ENCODE peak calls at places on chromosomes 16 and 17, in seven cellular contexts. D is effector memory CD4-positive, alpha-beta T cell; I is K562; H is CD8-positive, alpha-beta T cell; Q is naive thymus-derived CD4-positive, alpha-beta T cell; G is A549; F is spleen. R is an unnamed sample.

GRCh38 chr16:47004652-47005051 is 31.2 kb upstream of the DNAJA2 start:
- DNase-seq in D (no peak), I (no peak), H (no peak), Q (no peak), G (no peak), F (no peak), R (no peak)

GRCh38 chr16:57530104-57530522 is 6.3 kb downstream of the CCDC102A start:
- DNase-seq in D (peak), I (no peak), H (peak), Q (peak), G (no peak), F (peak), R (no peak)

GRCh38 chr17:66964930-66965800 is 658 bp downstream of the CACNG4 start:
- DNase-seq in D (no peak), I (peak), H (no peak), Q (no peak), G (peak), F (no peak), R (no peak)

GRCh38 chr16:86490859-86491642 is 19.3 kb upstream of the FOXF1 start:
- DNase-seq in D (no peak), I (no peak), H (no peak), Q (no peak), G (no peak), F (no peak), R (no peak)

GRCh38 chr17:28139822-28140221 is 97.3 kb downstream of the NLK start:
- DNase-seq in D (no peak), I (no peak), H (no peak), Q (no peak), G (no peak), F (no peak), R (no peak)

GRCh38 chr16:50448522-50448921 is 79.7 kb upstream of the BRD7 start:
- DNase-seq in D (no peak), I (no peak), H (no peak), Q (no peak), G (no peak), F (no peak), R (no peak)

GRCh38 chr17:391850-392249 is 39.2 kb upstream of the RPH3AL start:
- DNase-seq in D (no peak), I (no peak), H (no peak), Q (no peak), G (no peak), F (no peak), R (no peak)

GRCh38 chr17:1989135-1989534 is 36.0 kb downstream of the RTN4RL1 start:
- DNase-seq in D (no peak), I (no peak), H (no peak), Q (no peak), G (peak), F (no peak), R (no peak)

GRCh38 chr16:74026373-74027281 is 270.0 kb upstream of the PSMD7 start:
- DNase-seq in D (no peak), I (no peak), H (no peak), Q (no peak), G (no peak), F (no peak), R (no peak)

GRCh38 chr17:49548506-49549310 is 27.0 kb upstream of the NXPH3 start:
- DNase-seq in D (no peak), I (peak), H (no peak), Q (no peak), G (peak), F (peak), R (peak)

GRCh38 chr16:87720411-87720810 is 45.4 kb downstream of the KLHDC4 start:
- DNase-seq in D (no peak), I (no peak), H (no peak), Q (no peak), G (no peak), F (no peak), R (no peak)

GRCh38 chr17:29653995-29654714 is 31.4 kb upstream of the CORO6 start:
- DNase-seq in D (no peak), I (peak), H (no peak), Q (no peak), G (no peak), F (no peak), R (no peak)

GRCh38 chr17:31596382-31597323 is 205.2 kb downstream of the RAB11FIP4 start:
- DNase-seq in D (no peak), I (no peak), H (no peak), Q (no peak), G (peak), F (peak), R (peak)

GRCh38 chr17:57138030-57138911 is 53.2 kb downstream of the AKAP1 start:
- DNase-seq in D (no peak), I (no peak), H (no peak), Q (no peak), G (no peak), F (no peak), R (no peak)

GRCh38 chr17:50114849-50115357 is 15.1 kb downstream of the SAMD14 start:
- DNase-seq in D (no peak), I (peak), H (peak), Q (peak), G (peak), F (no peak), R (no peak)

GRCh38 chr16:75074920-75075687 is 41.5 kb downstream of the LDHD start:
- DNase-seq in D (peak), I (peak), H (peak), Q (peak), G (no peak), F (peak), R (no peak)

GRCh38 chr17:79845601-79845949 is 6.3 kb upstream of the CBX4 start:
- DNase-seq in D (no peak), I (peak), H (no peak), Q (no peak), G (peak), F (no peak), R (no peak)

GRCh38 chr17:75816693-75817092 is 27.5 kb downstream of the UNC13D start:
- DNase-seq in D (no peak), I (no peak), H (no peak), Q (no peak), G (no peak), F (no peak), R (no peak)

GRCh38 chr16:81276323-81276722 is 37.8 kb downstream of the BCO1 start:
- DNase-seq in D (no peak), I (no peak), H (no peak), Q (no peak), G (no peak), F (no peak), R (peak)

GRCh38 chr17:81422776-81423697 is 27.8 kb downstream of the BAHCC1 start:
- DNase-seq in D (no peak), I (peak), H (no peak), Q (no peak), G (peak), F (no peak), R (no peak)

GRCh38 chr16:87945351-87946042 is 5.7 kb upstream of the BANP start:
- DNase-seq in D (no peak), I (no peak), H (no peak), Q (no peak), G (peak), F (peak), R (peak)

GRCh38 chr17:57211010-57211411 is 45.3 kb upstream of the MSI2 start:
- DNase-seq in D (no peak), I (no peak), H (no peak), Q (no peak), G (no peak), F (no peak), R (no peak)

GRCh38 chr16:47037396-47037745 is 63.9 kb upstream of the DNAJA2 start:
- DNase-seq in D (no peak), I (no peak), H (peak), Q (no peak), G (peak), F (no peak), R (no peak)

GRCh38 chr16:1340730-1341494 is 7.5 kb downstream of the BAIAP3 start:
- DNase-seq in D (no peak), I (no peak), H (no peak), Q (no peak), G (no peak), F (no peak), R (no peak)

GRCh38 chr17:57536289-57536688 is 208.8 kb downstream of the CCDC182 start:
- DNase-seq in D (no peak), I (no peak), H (no peak), Q (no peak), G (no peak), F (no peak), R (no peak)

GRCh38 chr17:60832206-60832605 is 154.6 kb downstream of the BCAS3 start:
- DNase-seq in D (no peak), I (no peak), H (no peak), Q (peak), G (no peak), F (no peak), R (no peak)

GRCh38 chr17:46273541-46274236 is 21.2 kb upstream of the LRRC37A start:
- DNase-seq in D (no peak), I (no peak), H (peak), Q (no peak), G (no peak), F (no peak), R (no peak)

GRCh38 chr17:75835315-75835987 is 8.8 kb downstream of the UNC13D start:
- DNase-seq in D (no peak), I (peak), H (no peak), Q (no peak), G (no peak), F (no peak), R (no peak)

GRCh38 chr16:57175896-57176295 is 9.9 kb downstream of the PSME3IP1 start:
- DNase-seq in D (no peak), I (no peak), H (no peak), Q (no peak), G (no peak), F (no peak), R (no peak)

DNA sequence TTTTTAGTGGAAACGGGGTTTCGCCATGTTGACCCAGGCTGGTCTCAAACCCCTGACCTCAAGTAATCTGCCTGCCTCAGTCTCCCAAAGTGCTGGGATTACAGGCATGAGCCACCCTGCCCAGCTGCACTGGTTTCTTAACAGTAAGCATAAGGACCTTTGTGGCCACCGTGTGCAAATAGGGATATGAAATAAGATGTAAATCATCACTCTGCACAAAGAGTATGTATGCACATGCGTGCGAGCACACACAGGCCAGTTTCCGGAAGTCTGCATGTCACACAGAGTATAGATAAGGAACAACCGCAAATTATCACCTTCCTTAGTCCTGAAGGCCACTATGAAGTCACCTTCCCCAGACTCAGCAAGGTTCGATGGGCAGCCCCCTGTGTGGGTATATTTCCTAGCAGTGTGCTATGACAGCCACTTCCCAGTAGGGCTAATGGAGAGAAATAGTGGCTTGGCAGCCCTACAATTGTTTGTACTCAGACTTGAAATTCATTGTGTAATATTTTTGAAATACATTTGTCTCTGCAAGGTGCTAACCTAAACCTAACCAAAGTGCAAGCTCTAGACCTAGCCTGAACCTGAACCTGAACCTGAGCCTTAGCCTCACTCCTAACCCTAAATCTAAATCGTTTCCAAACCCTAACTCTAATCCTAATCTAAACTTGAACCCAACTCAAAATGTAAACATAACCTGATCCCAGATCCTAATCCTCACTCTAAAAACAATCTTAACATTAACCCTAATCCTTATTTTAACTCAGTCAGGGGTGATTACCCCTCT is 48.4 kb upstream of the SKAP1 start:
- DNase-seq in D (no peak), I (peak), H (peak), Q (no peak), G (no peak), F (no peak), R (no peak)
- H3K27ac ChIP-seq in D (no peak), I (peak), H (no peak), Q (no peak), G (no peak), F (no peak), R (no peak)

DNA sequence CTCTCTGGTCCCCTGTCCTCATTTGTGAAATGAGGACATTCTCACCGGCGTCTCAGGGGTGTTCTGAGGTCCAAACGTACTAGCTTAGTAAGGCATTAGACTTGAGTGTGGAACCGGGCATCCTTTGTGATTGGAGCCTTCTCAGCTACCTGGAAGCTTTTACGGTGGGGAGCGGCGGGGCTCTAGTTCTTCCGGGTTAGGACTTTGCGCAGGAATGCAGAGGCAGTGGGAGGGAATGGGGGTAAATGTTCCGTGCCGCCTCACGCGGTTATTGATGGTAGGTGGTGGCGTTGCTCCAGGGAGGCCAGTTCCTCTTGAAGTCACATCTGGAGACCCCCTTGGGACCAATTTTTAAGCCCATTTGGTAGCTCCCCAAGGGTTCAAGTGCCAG is 113.6 kb downstream of the SNX29 start:
- DNase-seq in D (no peak), I (no peak), H (no peak), Q (no peak), G (no peak), F (peak), R (no peak)
- H3K27ac ChIP-seq in D (peak), I (no peak), H (no peak), Q (peak), G (no peak), F (peak), R (no peak)

GRCh38 chr16:67783353-67783725 is 23.0 kb downstream of the RANBP10 start:
- DNase-seq in D (no peak), I (no peak), H (no peak), Q (no peak), G (no peak), F (no peak), R (no peak)

GRCh38 chr16:67779256-67780014 is 26.9 kb downstream of the RANBP10 start:
- DNase-seq in D (no peak), I (no peak), H (no peak), Q (no peak), G (no peak), F (no peak), R (no peak)

GRCh38 chr16:67781548-67781921 is 24.8 kb downstream of the RANBP10 start:
- DNase-seq in D (no peak), I (no peak), H (no peak), Q (peak), G (no peak), F (no peak), R (no peak)

GRCh38 chr16:67782567-67783352 is 23.6 kb downstream of the RANBP10 start:
- DNase-seq in D (no peak), I (no peak), H (no peak), Q (no peak), G (no peak), F (no peak), R (no peak)

GRCh38 chr16:67780847-67781547 is 25.4 kb downstream of the RANBP10 start:
- DNase-seq in D (no peak), I (peak), H (no peak), Q (no peak), G (no peak), F (no peak), R (no peak)
- H3K27ac ChIP-seq in D (no peak), I (peak), H (peak), Q (peak), G (no peak), F (no peak), R (no peak)

DNA sequence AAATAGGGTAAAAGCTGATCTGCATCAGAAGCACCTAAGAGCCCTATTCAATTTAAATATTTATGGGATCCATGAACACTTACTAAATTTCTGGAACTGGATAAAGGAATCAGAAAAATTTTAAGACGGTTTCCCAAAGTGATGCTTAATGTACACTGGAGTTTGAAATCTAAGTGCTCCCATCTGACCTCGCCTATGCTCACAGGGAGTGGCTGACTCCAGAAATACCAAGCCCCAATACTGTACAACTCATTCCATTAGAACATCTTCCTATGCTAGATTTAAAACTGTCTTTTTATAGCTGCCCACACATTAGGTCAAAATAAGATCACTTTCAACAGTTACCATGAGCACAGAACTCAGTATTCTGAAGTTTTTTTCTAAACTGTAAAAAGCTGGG is 1214.6 kb downstream of the CDH11 start:
- DNase-seq in D (no peak), I (no peak), H (no peak), Q (no peak), G (no peak), F (no peak), R (no peak)
- H3K27ac ChIP-seq in D (no peak), I (no peak), H (no peak), Q (no peak), G (no peak), F (no peak), R (no peak)

GRCh38 chr16:2814757-2815298 is 2.2 kb upstream of the PRSS21 start:
- DNase-seq in D (no peak), I (no peak), H (no peak), Q (no peak), G (no peak), F (peak), R (no peak)

GRCh38 chr16:2818278-2818876 is 1.3 kb downstream of the PRSS21 start:
- DNase-seq in D (no peak), I (peak), H (no peak), Q (no peak), G (no peak), F (peak), R (no peak)

GRCh38 chr16:2815299-2815771 is 1.7 kb upstream of the PRSS21 start:
- DNase-seq in D (no peak), I (no peak), H (no peak), Q (no peak), G (no peak), F (peak), R (no peak)

GRCh38 chr16:2817496-2818277 is 650 bp downstream of the PRSS21 start:
- DNase-seq in D (no peak), I (peak), H (no peak), Q (no peak), G (no peak), F (peak), R (no peak)

DNA sequence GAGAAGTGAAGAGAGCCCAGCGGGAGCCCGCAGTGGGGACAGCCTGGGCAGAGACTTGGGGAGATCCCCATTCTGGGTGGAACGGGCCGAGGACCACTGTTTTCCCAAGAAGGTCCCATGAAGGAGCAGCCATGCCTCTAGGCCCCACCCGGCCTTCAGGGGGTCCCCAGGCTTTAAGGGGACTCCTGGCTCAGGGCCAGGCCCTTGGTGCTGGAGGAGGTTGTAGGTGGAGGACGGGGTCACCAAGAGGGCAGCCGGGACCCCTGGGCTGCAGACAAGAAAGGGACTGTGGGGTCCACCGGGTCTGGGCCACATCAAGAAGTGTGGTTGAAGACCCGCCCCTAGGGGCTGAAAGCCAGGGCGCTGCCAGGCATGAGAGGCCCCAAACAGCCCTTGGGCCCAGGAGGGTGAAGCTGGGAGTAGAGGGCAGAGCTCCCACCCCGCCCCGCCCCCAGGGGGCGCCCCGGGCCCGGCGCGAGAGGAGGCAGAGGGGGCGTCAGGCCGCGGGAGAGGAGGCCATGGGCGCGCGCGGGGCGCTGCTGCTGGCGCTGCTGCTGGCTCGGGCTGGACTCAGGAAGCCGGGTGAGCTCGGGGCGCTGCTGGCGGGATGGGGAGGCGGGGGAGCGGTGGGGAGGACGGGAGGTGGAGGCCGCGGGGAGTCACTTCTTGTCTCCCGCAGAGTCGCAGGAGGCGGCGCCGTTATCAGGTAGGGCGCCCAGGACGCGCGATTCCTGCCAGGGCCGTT is at the start of gene PRSS21:
- DNase-seq in D (no peak), I (peak), H (no peak), Q (peak), G (no peak), F (peak), R (no peak)
- H3K27ac ChIP-seq in D (no peak), I (peak), H (no peak), Q (no peak), G (no peak), F (no peak), R (no peak)